ENCODE peak calls at places on chromosome 1, in four cellular contexts. L is CD8-positive, alpha-beta memory T cell; D is heart right ventricle; A is OCI-LY7. V is an unnamed sample.
A peak's percentile ranks its signal among the peaks of the same experiment; 100 is the strongest.

GRCh38 chr1:29975036-29975694 is 738.8 kb downstream of the PTPRU start:
- DNase-seq in A (peak; percentile 4), L (no peak), D (no peak), V (no peak)

GRCh38 chr1:57798499-57798898 is 374.6 kb upstream of the DAB1 start:
- DNase-seq in A (no peak), L (no peak), D (no peak), V (no peak)

GRCh38 chr1:226635456-226635941 is 86.9 kb downstream of the STUM start:
- DNase-seq in L (no peak), D (no peak), A (no peak), V (no peak)

GRCh38 chr1:118788372-118788955 is 199.7 kb downstream of the TBX15 start:
- DNase-seq in A (no peak), D (no peak), L (no peak), V (no peak)

GRCh38 chr1:215888159-215888558 is 321.1 kb downstream of the KCTD3 start:
- DNase-seq in A (no peak), L (no peak), D (no peak), V (no peak)

GRCh38 chr1:179091691-179092165 is 9.9 kb downstream of the TOR3A start:
- DNase-seq in L (no peak), A (no peak), D (peak; percentile 62), V (peak; percentile 62)

GRCh38 chr1:59393211-59394180 is 96.6 kb downstream of the FGGY start:
- DNase-seq in A (no peak), D (peak; percentile 70), L (no peak), V (peak; percentile 82)

GRCh38 chr1:230073371-230074035 is 6.5 kb downstream of the GALNT2 start:
- DNase-seq in A (no peak), L (no peak), D (no peak), V (no peak)

GRCh38 chr1:42319871-42320484 is 15.1 kb downstream of the FOXJ3 start:
- DNase-seq in D (no peak), L (peak; percentile 36), A (no peak), V (no peak)

DNA sequence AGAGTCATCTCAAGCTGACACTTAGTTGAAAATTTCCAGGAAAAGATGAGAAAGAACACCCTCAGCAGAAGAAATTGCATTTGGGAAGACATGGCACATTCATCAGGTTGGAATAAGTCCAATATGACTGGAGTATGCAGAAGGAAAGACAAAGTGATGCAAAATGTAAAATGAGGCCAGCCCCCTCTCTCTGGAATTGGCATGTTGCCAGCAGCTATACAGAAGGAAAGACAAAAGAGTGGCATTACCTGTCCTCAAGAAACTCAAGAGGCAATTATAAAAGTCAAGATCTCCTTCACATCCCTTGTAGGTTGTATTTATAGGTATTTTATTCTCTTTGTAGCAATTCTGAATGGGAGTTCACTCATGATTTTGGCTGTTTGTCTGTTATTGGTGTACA is 426.3 kb downstream of the AGBL4 start:
- DNase-seq in L (no peak), A (no peak), D (no peak), V (no peak)
- H3K9me3 ChIP-seq in L (no peaks in the 10 kb centered on the region), A (no peaks in the 10 kb centered on the region), D (no peaks in the 10 kb centered on the region), V (peaks cover 17% of the 10 kb centered on the region)

GRCh38 chr1:4033129-4033676 is 133.1 kb upstream of the C1orf174 start:
- DNase-seq in D (no peak), L (no peak), A (no peak), V (no peak)

GRCh38 chr1:4029376-4029775 is 129.3 kb upstream of the C1orf174 start:
- DNase-seq in A (peak; percentile 59), D (no peak), L (no peak), V (no peak)

GRCh38 chr1:4034318-4034887 is 134.3 kb upstream of the C1orf174 start:
- DNase-seq in L (no peak), D (no peak), A (peak; percentile 45), V (no peak)

GRCh38 chr1:4032571-4032970 is 132.5 kb upstream of the C1orf174 start:
- DNase-seq in A (no peak), D (no peak), L (no peak), V (no peak)

GRCh38 chr1:4033732-4034131 is 133.7 kb upstream of the C1orf174 start:
- DNase-seq in L (no peak), A (no peak), D (no peak), V (no peak)
- H3K9me3 ChIP-seq in L (no peaks in the 10 kb centered on the region), A (peaks cover 50% of the 10 kb centered on the region), D (peaks cover 4% of the 10 kb centered on the region), V (peaks cover 10% of the 10 kb centered on the region)

GRCh38 chr1:248047008-248047407 is 372 bp downstream of the OR2L3 start:
- DNase-seq in A (no peak), D (no peak), L (no peak), V (no peak)
- H3K9me3 ChIP-seq in A (no peaks in the 10 kb centered on the region), D (no peaks in the 10 kb centered on the region), L (no peaks in the 10 kb centered on the region), V (peaks cover 36% of the 10 kb centered on the region)

GRCh38 chr1:48001696-48002095 is 4.5 kb upstream of the TRABD2B start:
- DNase-seq in D (no peak), L (no peak), A (no peak), V (no peak)
- H3K9me3 ChIP-seq in D (no peaks in the 10 kb centered on the region), L (no peaks in the 10 kb centered on the region), A (no peaks in the 10 kb centered on the region), V (no peaks in the 10 kb centered on the region)

GRCh38 chr1:180384606-180385005 is 117.8 kb downstream of the ACBD6 start:
- DNase-seq in D (no peak), L (no peak), A (no peak), V (no peak)
- H3K9me3 ChIP-seq in D (peaks cover 44% of the 10 kb centered on the region), L (peaks cover 15% of the 10 kb centered on the region), A (peaks cover 37% of the 10 kb centered on the region), V (peaks cover 78% of the 10 kb centered on the region)

GRCh38 chr1:46772571-46772970 is 26.3 kb upstream of the CYP4B1 start:
- DNase-seq in D (no peak), L (no peak), A (no peak), V (no peak)
- H3K9me3 ChIP-seq in D (peaks cover 30% of the 10 kb centered on the region), L (peaks cover 11% of the 10 kb centered on the region), A (peaks cover 5% of the 10 kb centered on the region), V (peaks cover 65% of the 10 kb centered on the region)

GRCh38 chr1:2984399-2985061 is 36.7 kb upstream of the ACTRT2 start:
- DNase-seq in A (no peak), L (no peak), D (no peak), V (peak; percentile 5)
- H3K9me3 ChIP-seq in A (no peaks in the 10 kb centered on the region), L (no peaks in the 10 kb centered on the region), D (no peaks in the 10 kb centered on the region), V (no peaks in the 10 kb centered on the region)

V was measured in left ventricle myocardium inferior.